ENCODE peak calls at places on chromosomes 13 and 19, in nine cellular contexts. One of them, this sample, is unnamed.
A peak's percentile ranks its signal among the peaks of the same experiment; 100 is the strongest.

GRCh38 chr19:51980116-51980736 is 6.4 kb downstream of the ZNF350 start:
- DNase-seq in lung: no peak
- DNase-seq in GM12878: no peak
- DNase-seq in body of pancreas: no peak
- DNase-seq in tibial nerve: no peak
- DNase-seq in left ventricle myocardium inferior: no peak
- DNase-seq in psoas muscle: no peak
- DNase-seq in neural progenitor cell: no peak
- DNase-seq in heart right ventricle: no peak
- DNase-seq in this sample: no peak

GRCh38 chr13:50124536-50125305 is 109.5 kb downstream of the KCNRG start:
- DNase-seq in psoas muscle: peak; percentile 99
- DNase-seq in tibial nerve: peak; percentile 93
- DNase-seq in lung: no peak
- DNase-seq in neural progenitor cell: peak; percentile 85
- DNase-seq in left ventricle myocardium inferior: peak; percentile 97
- DNase-seq in body of pancreas: peak; percentile 96
- DNase-seq in GM12878: no peak
- DNase-seq in heart right ventricle: peak; percentile 54
- DNase-seq in this sample: peak; percentile 66

GRCh38 chr13:92316030-92316429 is 910.6 kb upstream of the GPC6 start:
- DNase-seq in heart right ventricle: no peak
- DNase-seq in lung: no peak
- DNase-seq in left ventricle myocardium inferior: no peak
- DNase-seq in tibial nerve: no peak
- DNase-seq in neural progenitor cell: no peak
- DNase-seq in GM12878: no peak
- DNase-seq in psoas muscle: no peak
- DNase-seq in body of pancreas: no peak
- DNase-seq in this sample: no peak

GRCh38 chr13:18233783-18234299 is 947.8 kb downstream of the TUBA3C start:
- DNase-seq in neural progenitor cell: no peak
- DNase-seq in body of pancreas: no peak
- DNase-seq in lung: no peak
- DNase-seq in tibial nerve: no peak
- DNase-seq in heart right ventricle: no peak
- DNase-seq in left ventricle myocardium inferior: no peak
- DNase-seq in GM12878: no peak
- DNase-seq in psoas muscle: no peak
- DNase-seq in this sample: no peak

GRCh38 chr19:18097993-18098890 is 664 bp downstream of the MAST3 start:
- DNase-seq in heart right ventricle: no peak
- DNase-seq in left ventricle myocardium inferior: no peak
- DNase-seq in neural progenitor cell: no peak
- DNase-seq in body of pancreas: no peak
- DNase-seq in GM12878: no peak
- DNase-seq in tibial nerve: no peak
- DNase-seq in lung: no peak
- DNase-seq in psoas muscle: no peak
- DNase-seq in this sample: no peak

GRCh38 chr19:48121909-48122371 is 11.3 kb upstream of the PLA2G4C start:
- DNase-seq in GM12878: peak; percentile 13
- DNase-seq in neural progenitor cell: no peak
- DNase-seq in heart right ventricle: no peak
- DNase-seq in lung: no peak
- DNase-seq in left ventricle myocardium inferior: no peak
- DNase-seq in tibial nerve: no peak
- DNase-seq in body of pancreas: no peak
- DNase-seq in psoas muscle: no peak
- DNase-seq in this sample: no peak

GRCh38 chr19:30920238-30920637 is 429.0 kb downstream of the TSHZ3 start:
- DNase-seq in tibial nerve: no peak
- DNase-seq in left ventricle myocardium inferior: no peak
- DNase-seq in psoas muscle: no peak
- DNase-seq in heart right ventricle: no peak
- DNase-seq in GM12878: no peak
- DNase-seq in body of pancreas: no peak
- DNase-seq in neural progenitor cell: no peak
- DNase-seq in lung: no peak
- DNase-seq in this sample: no peak

GRCh38 chr19:33499671-33500506 is 21.7 kb downstream of the PEPD start:
- DNase-seq in left ventricle myocardium inferior: no peak
- DNase-seq in heart right ventricle: no peak
- DNase-seq in GM12878: no peak
- DNase-seq in tibial nerve: no peak
- DNase-seq in body of pancreas: no peak
- DNase-seq in neural progenitor cell: no peak
- DNase-seq in psoas muscle: no peak
- DNase-seq in lung: no peak
- DNase-seq in this sample: no peak

GRCh38 chr13:28204043-28204442 is 65.7 kb downstream of the PAN3 start:
- DNase-seq in heart right ventricle: no peak
- DNase-seq in GM12878: no peak
- DNase-seq in lung: no peak
- DNase-seq in left ventricle myocardium inferior: no peak
- DNase-seq in tibial nerve: no peak
- DNase-seq in psoas muscle: no peak
- DNase-seq in body of pancreas: no peak
- DNase-seq in neural progenitor cell: no peak
- DNase-seq in this sample: no peak

GRCh38 chr13:60019119-60019993 is 144.4 kb downstream of the DIAPH3 start:
- DNase-seq in heart right ventricle: no peak
- DNase-seq in left ventricle myocardium inferior: no peak
- DNase-seq in psoas muscle: no peak
- DNase-seq in tibial nerve: no peak
- DNase-seq in neural progenitor cell: no peak
- DNase-seq in lung: no peak
- DNase-seq in body of pancreas: no peak
- DNase-seq in GM12878: peak; percentile 17
- DNase-seq in this sample: no peak

GRCh38 chr19:40797166-40797962 is 1.6 kb upstream of the EGLN2 start:
- DNase-seq in lung: no peak
- DNase-seq in psoas muscle: no peak
- DNase-seq in tibial nerve: no peak
- DNase-seq in left ventricle myocardium inferior: no peak
- DNase-seq in neural progenitor cell: no peak
- DNase-seq in body of pancreas: no peak
- DNase-seq in heart right ventricle: no peak
- DNase-seq in GM12878: no peak
- DNase-seq in this sample: no peak

GRCh38 chr19:15031675-15032074 is 17.6 kb upstream of the CASP14 start:
- DNase-seq in neural progenitor cell: no peak
- DNase-seq in tibial nerve: no peak
- DNase-seq in heart right ventricle: no peak
- DNase-seq in lung: no peak
- DNase-seq in body of pancreas: no peak
- DNase-seq in GM12878: no peak
- DNase-seq in left ventricle myocardium inferior: no peak
- DNase-seq in psoas muscle: no peak
- DNase-seq in this sample: no peak

GRCh38 chr13:111328803-111329410 is 8.5 kb downstream of the TEX29 start:
- DNase-seq in neural progenitor cell: no peak
- DNase-seq in lung: peak; percentile 6
- DNase-seq in heart right ventricle: no peak
- DNase-seq in psoas muscle: no peak
- DNase-seq in tibial nerve: no peak
- DNase-seq in left ventricle myocardium inferior: no peak
- DNase-seq in body of pancreas: no peak
- DNase-seq in GM12878: no peak
- DNase-seq in this sample: no peak

GRCh38 chr13:31485183-31485582 is 254.1 kb upstream of the RXFP2 start:
- DNase-seq in psoas muscle: no peak
- DNase-seq in heart right ventricle: no peak
- DNase-seq in GM12878: no peak
- DNase-seq in lung: no peak
- DNase-seq in neural progenitor cell: no peak
- DNase-seq in body of pancreas: no peak
- DNase-seq in tibial nerve: no peak
- DNase-seq in left ventricle myocardium inferior: no peak
- DNase-seq in this sample: no peak

GRCh38 chr13:23921451-23921888 is 24.2 kb upstream of the C1QTNF9B start:
- DNase-seq in left ventricle myocardium inferior: no peak
- DNase-seq in tibial nerve: peak; percentile 27
- DNase-seq in body of pancreas: no peak
- DNase-seq in psoas muscle: no peak
- DNase-seq in GM12878: no peak
- DNase-seq in heart right ventricle: no peak
- DNase-seq in lung: no peak
- DNase-seq in neural progenitor cell: peak; percentile 58
- DNase-seq in this sample: peak; percentile 30

GRCh38 chr13:98298599-98298998 is 121.5 kb upstream of the RNF113B start:
- DNase-seq in left ventricle myocardium inferior: no peak
- DNase-seq in psoas muscle: no peak
- DNase-seq in body of pancreas: no peak
- DNase-seq in neural progenitor cell: no peak
- DNase-seq in GM12878: no peak
- DNase-seq in tibial nerve: no peak
- DNase-seq in lung: no peak
- DNase-seq in heart right ventricle: no peak
- DNase-seq in this sample: peak; percentile 28

GRCh38 chr13:29914591-29914990 is 64.2 kb upstream of the UBL3 start:
- DNase-seq in neural progenitor cell: no peak
- DNase-seq in GM12878: no peak
- DNase-seq in psoas muscle: no peak
- DNase-seq in tibial nerve: no peak
- DNase-seq in lung: no peak
- DNase-seq in heart right ventricle: no peak
- DNase-seq in left ventricle myocardium inferior: no peak
- DNase-seq in body of pancreas: no peak
- DNase-seq in this sample: no peak

GRCh38 chr13:110566201-110566600 is 4.7 kb upstream of the RAB20 start:
- DNase-seq in neural progenitor cell: no peak
- DNase-seq in lung: no peak
- DNase-seq in body of pancreas: no peak
- DNase-seq in tibial nerve: no peak
- DNase-seq in GM12878: no peak
- DNase-seq in heart right ventricle: no peak
- DNase-seq in left ventricle myocardium inferior: no peak
- DNase-seq in psoas muscle: no peak
- DNase-seq in this sample: no peak

GRCh38 chr13:106104281-106104901 is 431.1 kb downstream of the EFNB2 start:
- DNase-seq in heart right ventricle: no peak
- DNase-seq in left ventricle myocardium inferior: no peak
- DNase-seq in psoas muscle: no peak
- DNase-seq in lung: no peak
- DNase-seq in neural progenitor cell: peak; percentile 20
- DNase-seq in tibial nerve: no peak
- DNase-seq in body of pancreas: no peak
- DNase-seq in GM12878: no peak
- DNase-seq in this sample: peak; percentile 89

GRCh38 chr19:42065511-42065910 is 4.5 kb downstream of the GRIK5 start:
- DNase-seq in lung: no peak
- DNase-seq in body of pancreas: no peak
- DNase-seq in tibial nerve: no peak
- DNase-seq in left ventricle myocardium inferior: no peak
- DNase-seq in GM12878: no peak
- DNase-seq in psoas muscle: no peak
- DNase-seq in neural progenitor cell: no peak
- DNase-seq in heart right ventricle: no peak
- DNase-seq in this sample: no peak
- H3K27me3 ChIP-seq in lung: no peaks in the 10 kb centered on the region
- H3K27me3 ChIP-seq in body of pancreas: peaks cover 6% of the 10 kb centered on the region
- H3K27me3 ChIP-seq in tibial nerve: no peaks in the 10 kb centered on the region
- H3K27me3 ChIP-seq in left ventricle myocardium inferior: peaks cover 56% of the 10 kb centered on the region
- H3K27me3 ChIP-seq in GM12878: peaks cover 15% of the 10 kb centered on the region
- H3K27me3 ChIP-seq in psoas muscle: peaks cover 18% of the 10 kb centered on the region
- H3K27me3 ChIP-seq in neural progenitor cell: no peaks in the 10 kb centered on the region
- H3K27me3 ChIP-seq in heart right ventricle: peaks cover 32% of the 10 kb centered on the region
- H3K27me3 ChIP-seq in this sample: peaks cover 45% of the 10 kb centered on the region

DNA sequence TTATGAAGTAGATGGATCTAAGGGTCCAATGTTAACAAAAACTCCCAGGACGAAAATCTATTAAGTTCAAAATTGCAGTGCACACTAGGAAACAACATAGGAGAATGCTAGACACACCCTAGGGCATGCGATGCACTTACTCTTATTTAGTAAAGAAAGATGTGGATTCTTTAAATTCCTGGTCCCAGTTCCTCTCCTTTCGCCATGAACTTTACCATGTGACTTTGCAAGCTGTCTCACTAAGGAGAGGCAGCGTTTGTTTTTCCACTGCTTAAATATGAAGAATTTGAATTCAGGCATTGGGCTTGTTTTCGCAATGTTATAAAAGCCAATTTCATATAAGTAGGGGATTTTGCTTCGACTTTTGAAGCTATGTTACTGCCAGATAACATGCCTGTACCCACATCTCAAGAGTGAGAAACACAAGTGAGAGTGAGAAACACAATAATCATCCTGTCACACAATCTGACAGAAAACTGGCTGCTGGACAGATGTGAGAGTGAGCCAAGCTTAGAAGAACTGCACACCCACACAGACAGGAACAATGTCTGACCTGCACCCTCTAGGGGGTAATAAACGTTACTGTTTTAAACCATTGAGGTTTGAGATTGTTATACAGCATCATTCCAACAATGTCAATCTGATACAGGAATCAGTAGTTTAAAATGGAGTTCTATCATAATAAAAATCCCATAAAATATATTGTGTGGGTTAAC is 1308.5 kb downstream of the SLITRK5 start:
- DNase-seq in psoas muscle: no peak
- DNase-seq in GM12878: no peak
- DNase-seq in left ventricle myocardium inferior: no peak
- DNase-seq in tibial nerve: no peak
- DNase-seq in lung: no peak
- DNase-seq in neural progenitor cell: no peak
- DNase-seq in heart right ventricle: no peak
- DNase-seq in body of pancreas: no peak
- DNase-seq in this sample: peak; percentile 49
- TF ChIP-seq CTCF in psoas muscle: no peak
- TF ChIP-seq CTCF in GM12878: no peak
- TF ChIP-seq CTCF in left ventricle myocardium inferior: peak; percentile 50
- TF ChIP-seq CTCF in tibial nerve: no peak
- TF ChIP-seq CTCF in lung: no peak
- TF ChIP-seq CTCF in neural progenitor cell: no peak
- TF ChIP-seq CTCF in heart right ventricle: peak; percentile 26
- TF ChIP-seq CTCF in body of pancreas: no peak
- TF ChIP-seq CTCF in this sample: peak; percentile 62

GRCh38 chr19:42442833-42443232 is at the start of gene CXCL17:
- DNase-seq in body of pancreas: peak; percentile 52
- DNase-seq in lung: peak; percentile 70
- DNase-seq in tibial nerve: no peak
- DNase-seq in left ventricle myocardium inferior: no peak
- DNase-seq in GM12878: no peak
- DNase-seq in neural progenitor cell: no peak
- DNase-seq in psoas muscle: no peak
- DNase-seq in heart right ventricle: no peak
- DNase-seq in this sample: no peak
- H3K27ac ChIP-seq in body of pancreas: peak within 1 kb of the TSS; percentile 84
- H3K27ac ChIP-seq in lung: peak within 1 kb of the TSS; percentile 82
- H3K27ac ChIP-seq in tibial nerve: no peak within 1 kb of the TSS
- H3K27ac ChIP-seq in left ventricle myocardium inferior: no peak within 1 kb of the TSS
- H3K27ac ChIP-seq in GM12878: no peak within 1 kb of the TSS
- H3K27ac ChIP-seq in neural progenitor cell: no peak within 1 kb of the TSS
- H3K27ac ChIP-seq in psoas muscle: no peak within 1 kb of the TSS
- H3K27ac ChIP-seq in heart right ventricle: no peak within 1 kb of the TSS
- H3K27ac ChIP-seq in this sample: no peak within 1 kb of the TSS

DNA sequence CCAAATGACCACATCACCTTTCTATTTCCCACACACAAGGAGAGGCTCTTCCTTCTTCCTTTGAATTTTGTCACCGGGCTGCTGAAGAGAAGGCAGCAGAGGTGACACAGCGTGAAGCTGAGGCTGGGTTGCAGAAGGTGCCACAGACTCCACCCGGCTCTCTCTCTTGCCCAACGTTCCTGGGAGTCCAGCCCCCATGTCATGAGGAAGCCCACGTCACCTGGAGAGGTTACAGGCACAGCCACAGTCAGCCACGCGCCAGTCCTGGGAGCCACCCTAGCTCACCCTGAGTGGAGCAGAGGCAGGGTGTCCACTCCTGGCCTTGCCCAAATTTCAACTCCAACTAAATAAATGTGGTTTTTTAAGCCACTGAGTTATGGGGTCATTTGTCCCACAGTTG is 4.8 kb upstream of the TMEM255B start:
- DNase-seq in left ventricle myocardium inferior: no peak
- DNase-seq in lung: no peak
- DNase-seq in body of pancreas: no peak
- DNase-seq in neural progenitor cell: no peak
- DNase-seq in GM12878: no peak
- DNase-seq in tibial nerve: no peak
- DNase-seq in heart right ventricle: no peak
- DNase-seq in psoas muscle: no peak
- DNase-seq in this sample: no peak
- H3K27me3 ChIP-seq in left ventricle myocardium inferior: peaks cover 5% of the 10 kb centered on the region
- H3K27me3 ChIP-seq in lung: no peaks in the 10 kb centered on the region
- H3K27me3 ChIP-seq in body of pancreas: no peaks in the 10 kb centered on the region
- H3K27me3 ChIP-seq in neural progenitor cell: peaks cover 14% of the 10 kb centered on the region
- H3K27me3 ChIP-seq in GM12878: peaks cover 5% of the 10 kb centered on the region
- H3K27me3 ChIP-seq in tibial nerve: no peaks in the 10 kb centered on the region
- H3K27me3 ChIP-seq in heart right ventricle: no peaks in the 10 kb centered on the region
- H3K27me3 ChIP-seq in psoas muscle: no peaks in the 10 kb centered on the region
- H3K27me3 ChIP-seq in this sample: peaks cover 7% of the 10 kb centered on the region